ENCODE peak calls at places on chromosomes 6 and 20, in eight cellular contexts. One of them, this sample, is unnamed.

GRCh38 chr6:136304410-136304809 is 14.8 kb upstream of the BCLAF1 start:
- DNase-seq in HAP-1: no peak
- DNase-seq in heart right ventricle: no peak
- DNase-seq in Peyer's patch: no peak
- DNase-seq in NCI-H1105: no peak
- DNase-seq in non-pigmented ciliary epithelial cell: no peak
- DNase-seq in stimulated activated naive CD8-positive, alpha-beta T cell treated with anti-CD3 and anti-CD28 coated beads, Interleukin-15, amount 100 ng/mL, for 72 hours: no peak
- DNase-seq in GM12865: no peak
- DNase-seq in this sample: no peak

GRCh38 chr6:157283330-157283898 is 39.9 kb downstream of the TMEM242 start:
- DNase-seq in HAP-1: no peak
- DNase-seq in heart right ventricle: no peak
- DNase-seq in Peyer's patch: no peak
- DNase-seq in NCI-H1105: no peak
- DNase-seq in non-pigmented ciliary epithelial cell: no peak
- DNase-seq in stimulated activated naive CD8-positive, alpha-beta T cell treated with anti-CD3 and anti-CD28 coated beads, Interleukin-15, amount 100 ng/mL, for 72 hours: no peak
- DNase-seq in GM12865: no peak
- DNase-seq in this sample: no peak

GRCh38 chr6:76026101-76026500 is 46.4 kb downstream of the IMPG1 start:
- DNase-seq in HAP-1: no peak
- DNase-seq in heart right ventricle: no peak
- DNase-seq in Peyer's patch: no peak
- DNase-seq in NCI-H1105: no peak
- DNase-seq in non-pigmented ciliary epithelial cell: no peak
- DNase-seq in stimulated activated naive CD8-positive, alpha-beta T cell treated with anti-CD3 and anti-CD28 coated beads, Interleukin-15, amount 100 ng/mL, for 72 hours: no peak
- DNase-seq in GM12865: no peak
- DNase-seq in this sample: no peak

GRCh38 chr6:125787791-125788190 is 3.0 kb upstream of the NCOA7 start:
- DNase-seq in HAP-1: peak; percentile 49
- DNase-seq in heart right ventricle: no peak
- DNase-seq in Peyer's patch: no peak
- DNase-seq in NCI-H1105: no peak
- DNase-seq in non-pigmented ciliary epithelial cell: no peak
- DNase-seq in stimulated activated naive CD8-positive, alpha-beta T cell treated with anti-CD3 and anti-CD28 coated beads, Interleukin-15, amount 100 ng/mL, for 72 hours: no peak
- DNase-seq in GM12865: peak; percentile 30
- DNase-seq in this sample: no peak

GRCh38 chr6:154112181-154112809 is 73.3 kb downstream of the OPRM1 start:
- DNase-seq in HAP-1: no peak
- DNase-seq in heart right ventricle: no peak
- DNase-seq in Peyer's patch: no peak
- DNase-seq in NCI-H1105: no peak
- DNase-seq in non-pigmented ciliary epithelial cell: peak; percentile 18
- DNase-seq in stimulated activated naive CD8-positive, alpha-beta T cell treated with anti-CD3 and anti-CD28 coated beads, Interleukin-15, amount 100 ng/mL, for 72 hours: no peak
- DNase-seq in GM12865: no peak
- DNase-seq in this sample: no peak

GRCh38 chr20:52972965-52973819 is 1.0 kb downstream of the TSHZ2 start:
- DNase-seq in HAP-1: no peak
- DNase-seq in heart right ventricle: no peak
- DNase-seq in Peyer's patch: peak; percentile 17
- DNase-seq in NCI-H1105: no peak
- DNase-seq in non-pigmented ciliary epithelial cell: no peak
- DNase-seq in stimulated activated naive CD8-positive, alpha-beta T cell treated with anti-CD3 and anti-CD28 coated beads, Interleukin-15, amount 100 ng/mL, for 72 hours: peak; percentile 24
- DNase-seq in GM12865: peak; percentile 11
- DNase-seq in this sample: no peak

GRCh38 chr6:81171991-81172740 is 580.3 kb downstream of the TENT5A start:
- DNase-seq in HAP-1: no peak
- DNase-seq in heart right ventricle: peak; percentile 19
- DNase-seq in Peyer's patch: no peak
- DNase-seq in NCI-H1105: no peak
- DNase-seq in non-pigmented ciliary epithelial cell: peak; percentile 56
- DNase-seq in stimulated activated naive CD8-positive, alpha-beta T cell treated with anti-CD3 and anti-CD28 coated beads, Interleukin-15, amount 100 ng/mL, for 72 hours: no peak
- DNase-seq in GM12865: no peak
- DNase-seq in this sample: no peak

GRCh38 chr20:38589351-38589750 is 8.4 kb downstream of the ADIG start:
- DNase-seq in HAP-1: no peak
- DNase-seq in heart right ventricle: no peak
- DNase-seq in Peyer's patch: no peak
- DNase-seq in NCI-H1105: no peak
- DNase-seq in non-pigmented ciliary epithelial cell: no peak
- DNase-seq in stimulated activated naive CD8-positive, alpha-beta T cell treated with anti-CD3 and anti-CD28 coated beads, Interleukin-15, amount 100 ng/mL, for 72 hours: no peak
- DNase-seq in GM12865: no peak
- DNase-seq in this sample: no peak

GRCh38 chr6:126880926-126881325 is 237.5 kb upstream of the RSPO3 start:
- DNase-seq in HAP-1: no peak
- DNase-seq in heart right ventricle: no peak
- DNase-seq in Peyer's patch: no peak
- DNase-seq in NCI-H1105: no peak
- DNase-seq in non-pigmented ciliary epithelial cell: no peak
- DNase-seq in stimulated activated naive CD8-positive, alpha-beta T cell treated with anti-CD3 and anti-CD28 coated beads, Interleukin-15, amount 100 ng/mL, for 72 hours: no peak
- DNase-seq in GM12865: no peak
- DNase-seq in this sample: no peak

GRCh38 chr6:135722679-135723078 is 128.8 kb upstream of the PDE7B start:
- DNase-seq in HAP-1: no peak
- DNase-seq in heart right ventricle: no peak
- DNase-seq in Peyer's patch: no peak
- DNase-seq in NCI-H1105: no peak
- DNase-seq in non-pigmented ciliary epithelial cell: peak; percentile 97
- DNase-seq in stimulated activated naive CD8-positive, alpha-beta T cell treated with anti-CD3 and anti-CD28 coated beads, Interleukin-15, amount 100 ng/mL, for 72 hours: peak; percentile 16
- DNase-seq in GM12865: no peak
- DNase-seq in this sample: no peak

GRCh38 chr20:5886788-5887187 is 63.5 kb downstream of the TRMT6 start:
- DNase-seq in HAP-1: no peak
- DNase-seq in heart right ventricle: peak; percentile 10
- DNase-seq in Peyer's patch: no peak
- DNase-seq in NCI-H1105: no peak
- DNase-seq in non-pigmented ciliary epithelial cell: no peak
- DNase-seq in stimulated activated naive CD8-positive, alpha-beta T cell treated with anti-CD3 and anti-CD28 coated beads, Interleukin-15, amount 100 ng/mL, for 72 hours: no peak
- DNase-seq in GM12865: no peak
- DNase-seq in this sample: no peak

GRCh38 chr20:55269913-55270312 is 735.4 kb downstream of the CBLN4 start:
- DNase-seq in HAP-1: no peak
- DNase-seq in heart right ventricle: no peak
- DNase-seq in Peyer's patch: no peak
- DNase-seq in NCI-H1105: no peak
- DNase-seq in non-pigmented ciliary epithelial cell: no peak
- DNase-seq in stimulated activated naive CD8-positive, alpha-beta T cell treated with anti-CD3 and anti-CD28 coated beads, Interleukin-15, amount 100 ng/mL, for 72 hours: no peak
- DNase-seq in GM12865: no peak
- DNase-seq in this sample: no peak

GRCh38 chr6:5764401-5764955 is 242.2 kb downstream of the NRN1 start:
- DNase-seq in HAP-1: no peak
- DNase-seq in heart right ventricle: peak; percentile 80
- DNase-seq in Peyer's patch: no peak
- DNase-seq in NCI-H1105: no peak
- DNase-seq in non-pigmented ciliary epithelial cell: no peak
- DNase-seq in stimulated activated naive CD8-positive, alpha-beta T cell treated with anti-CD3 and anti-CD28 coated beads, Interleukin-15, amount 100 ng/mL, for 72 hours: no peak
- DNase-seq in GM12865: peak; percentile 68
- DNase-seq in this sample: no peak

GRCh38 chr6:112232845-112233256 is 21.5 kb downstream of the LAMA4 start:
- DNase-seq in HAP-1: no peak
- DNase-seq in heart right ventricle: peak; percentile 68
- DNase-seq in Peyer's patch: no peak
- DNase-seq in NCI-H1105: no peak
- DNase-seq in non-pigmented ciliary epithelial cell: no peak
- DNase-seq in stimulated activated naive CD8-positive, alpha-beta T cell treated with anti-CD3 and anti-CD28 coated beads, Interleukin-15, amount 100 ng/mL, for 72 hours: no peak
- DNase-seq in GM12865: no peak
- DNase-seq in this sample: no peak

GRCh38 chr6:48994811-48995210 is 468.2 kb downstream of the MMUT start:
- DNase-seq in HAP-1: no peak
- DNase-seq in heart right ventricle: no peak
- DNase-seq in Peyer's patch: no peak
- DNase-seq in NCI-H1105: no peak
- DNase-seq in non-pigmented ciliary epithelial cell: no peak
- DNase-seq in stimulated activated naive CD8-positive, alpha-beta T cell treated with anti-CD3 and anti-CD28 coated beads, Interleukin-15, amount 100 ng/mL, for 72 hours: no peak
- DNase-seq in GM12865: peak; percentile 28
- DNase-seq in this sample: no peak

This sample was measured in NCI-H774.